ENCODE peak calls at places on chromosomes 16 and 17, in nine cellular contexts. One of them, this sample, is unnamed.

GRCh38 chr17:39123627-39124026 is 27.8 kb downstream of the PLXDC1 start:
- DNase-seq in thoracic aorta: no peak
- DNase-seq in retinal pigment epithelial cell: no peak
- DNase-seq in A549: no peak
- DNase-seq in suprapubic skin: no peak
- DNase-seq in HFFc6: no peak
- DNase-seq in IMR-90: no peak
- DNase-seq in brain microvascular endothelial cell: no peak
- DNase-seq in PC-3: no peak
- DNase-seq in this sample: no peak

GRCh38 chr17:18002171-18002570 is 29.5 kb downstream of the DRC3 start:
- DNase-seq in thoracic aorta: no peak
- DNase-seq in PC-3: no peak
- DNase-seq in A549: no peak
- DNase-seq in suprapubic skin: no peak
- DNase-seq in retinal pigment epithelial cell: no peak
- DNase-seq in IMR-90: peak; percentile 28
- DNase-seq in HFFc6: no peak
- DNase-seq in brain microvascular endothelial cell: no peak
- DNase-seq in this sample: no peak

GRCh38 chr17:42071810-42072209 is 21.4 kb upstream of the C17orf113 start:
- DNase-seq in PC-3: no peak
- DNase-seq in thoracic aorta: no peak
- DNase-seq in HFFc6: no peak
- DNase-seq in IMR-90: no peak
- DNase-seq in A549: no peak
- DNase-seq in retinal pigment epithelial cell: no peak
- DNase-seq in brain microvascular endothelial cell: no peak
- DNase-seq in suprapubic skin: no peak
- DNase-seq in this sample: no peak

GRCh38 chr17:20997711-20998570 is 44.9 kb downstream of the USP22 start:
- DNase-seq in PC-3: no peak
- DNase-seq in IMR-90: no peak
- DNase-seq in A549: no peak
- DNase-seq in retinal pigment epithelial cell: no peak
- DNase-seq in suprapubic skin: peak; percentile 56
- DNase-seq in thoracic aorta: no peak
- DNase-seq in brain microvascular endothelial cell: no peak
- DNase-seq in HFFc6: no peak
- DNase-seq in this sample: no peak

GRCh38 chr17:38864636-38865398 is 5.0 kb upstream of the LASP1 start:
- DNase-seq in A549: no peak
- DNase-seq in thoracic aorta: no peak
- DNase-seq in HFFc6: no peak
- DNase-seq in retinal pigment epithelial cell: no peak
- DNase-seq in PC-3: no peak
- DNase-seq in brain microvascular endothelial cell: peak; percentile 63
- DNase-seq in IMR-90: peak; percentile 54
- DNase-seq in suprapubic skin: no peak
- DNase-seq in this sample: no peak

GRCh38 chr17:43803758-43804157 is 23.5 kb downstream of the CFAP97D1 start:
- DNase-seq in thoracic aorta: no peak
- DNase-seq in brain microvascular endothelial cell: no peak
- DNase-seq in A549: no peak
- DNase-seq in IMR-90: peak; percentile 14
- DNase-seq in PC-3: no peak
- DNase-seq in suprapubic skin: no peak
- DNase-seq in HFFc6: no peak
- DNase-seq in retinal pigment epithelial cell: no peak
- DNase-seq in this sample: no peak

GRCh38 chr16:66273644-66274334 is 92.7 kb upstream of the CDH5 start:
- DNase-seq in thoracic aorta: no peak
- DNase-seq in suprapubic skin: no peak
- DNase-seq in A549: no peak
- DNase-seq in IMR-90: peak; percentile 54
- DNase-seq in retinal pigment epithelial cell: no peak
- DNase-seq in HFFc6: peak; percentile 42
- DNase-seq in brain microvascular endothelial cell: no peak
- DNase-seq in PC-3: peak; percentile 60
- DNase-seq in this sample: no peak

GRCh38 chr16:30946671-30947532 is 2.0 kb upstream of the ORAI3 start:
- DNase-seq in retinal pigment epithelial cell: no peak
- DNase-seq in brain microvascular endothelial cell: no peak
- DNase-seq in thoracic aorta: no peak
- DNase-seq in IMR-90: no peak
- DNase-seq in HFFc6: no peak
- DNase-seq in A549: no peak
- DNase-seq in PC-3: no peak
- DNase-seq in suprapubic skin: no peak
- DNase-seq in this sample: no peak

GRCh38 chr16:88714420-88715302 is 8.4 kb downstream of the CTU2 start:
- DNase-seq in PC-3: no peak
- DNase-seq in brain microvascular endothelial cell: no peak
- DNase-seq in A549: no peak
- DNase-seq in suprapubic skin: no peak
- DNase-seq in HFFc6: no peak
- DNase-seq in IMR-90: no peak
- DNase-seq in retinal pigment epithelial cell: no peak
- DNase-seq in thoracic aorta: no peak
- DNase-seq in this sample: no peak

GRCh38 chr16:19994771-19995170 is 78.9 kb downstream of the GPR139 start:
- DNase-seq in brain microvascular endothelial cell: no peak
- DNase-seq in retinal pigment epithelial cell: no peak
- DNase-seq in A549: no peak
- DNase-seq in HFFc6: no peak
- DNase-seq in suprapubic skin: no peak
- DNase-seq in PC-3: no peak
- DNase-seq in IMR-90: no peak
- DNase-seq in thoracic aorta: no peak
- DNase-seq in this sample: no peak

GRCh38 chr17:63698381-63698885 is 1.5 kb downstream of the LIMD2 start:
- DNase-seq in PC-3: no peak
- DNase-seq in suprapubic skin: no peak
- DNase-seq in thoracic aorta: no peak
- DNase-seq in retinal pigment epithelial cell: no peak
- DNase-seq in IMR-90: no peak
- DNase-seq in brain microvascular endothelial cell: no peak
- DNase-seq in A549: no peak
- DNase-seq in HFFc6: no peak
- DNase-seq in this sample: no peak

GRCh38 chr17:77374170-77374936 is 233.6 kb downstream of the SEC14L1 start:
- DNase-seq in thoracic aorta: no peak
- DNase-seq in retinal pigment epithelial cell: peak; percentile 59
- DNase-seq in brain microvascular endothelial cell: peak; percentile 64
- DNase-seq in PC-3: no peak
- DNase-seq in A549: no peak
- DNase-seq in suprapubic skin: peak; percentile 91
- DNase-seq in IMR-90: peak; percentile 86
- DNase-seq in HFFc6: peak; percentile 83
- DNase-seq in this sample: peak; percentile 78

GRCh38 chr17:77966476-77966875 is 8.0 kb downstream of the TNRC6C start:
- DNase-seq in HFFc6: no peak
- DNase-seq in retinal pigment epithelial cell: no peak
- DNase-seq in suprapubic skin: no peak
- DNase-seq in IMR-90: no peak
- DNase-seq in brain microvascular endothelial cell: no peak
- DNase-seq in thoracic aorta: no peak
- DNase-seq in PC-3: no peak
- DNase-seq in A549: no peak
- DNase-seq in this sample: no peak

GRCh38 chr16:3119701-3120408 is 7.5 kb downstream of the ZNF205 start:
- DNase-seq in IMR-90: no peak
- DNase-seq in thoracic aorta: no peak
- DNase-seq in PC-3: no peak
- DNase-seq in A549: no peak
- DNase-seq in retinal pigment epithelial cell: no peak
- DNase-seq in suprapubic skin: no peak
- DNase-seq in brain microvascular endothelial cell: no peak
- DNase-seq in HFFc6: no peak
- DNase-seq in this sample: no peak

GRCh38 chr16:48366165-48367093 is 18.8 kb downstream of the SIAH1 start:
- DNase-seq in IMR-90: peak; percentile 90
- DNase-seq in brain microvascular endothelial cell: peak; percentile 73
- DNase-seq in PC-3: peak; percentile 60
- DNase-seq in HFFc6: peak; percentile 74
- DNase-seq in suprapubic skin: no peak
- DNase-seq in thoracic aorta: no peak
- DNase-seq in A549: peak; percentile 69
- DNase-seq in retinal pigment epithelial cell: peak; percentile 89
- DNase-seq in this sample: peak; percentile 84

GRCh38 chr16:52283018-52283417 is 263.9 kb downstream of the TOX3 start:
- DNase-seq in PC-3: no peak
- DNase-seq in brain microvascular endothelial cell: no peak
- DNase-seq in IMR-90: peak; percentile 29
- DNase-seq in HFFc6: no peak
- DNase-seq in suprapubic skin: no peak
- DNase-seq in A549: no peak
- DNase-seq in retinal pigment epithelial cell: no peak
- DNase-seq in thoracic aorta: no peak
- DNase-seq in this sample: no peak

GRCh38 chr17:705011-705410 is 9.6 kb downstream of the VPS53 start:
- DNase-seq in A549: no peak
- DNase-seq in IMR-90: no peak
- DNase-seq in HFFc6: no peak
- DNase-seq in brain microvascular endothelial cell: no peak
- DNase-seq in PC-3: no peak
- DNase-seq in retinal pigment epithelial cell: no peak
- DNase-seq in suprapubic skin: no peak
- DNase-seq in thoracic aorta: no peak
- DNase-seq in this sample: no peak

GRCh38 chr16:19645557-19645981 is 72.5 kb downstream of the KNOP1 start:
- DNase-seq in suprapubic skin: peak; percentile 62
- DNase-seq in retinal pigment epithelial cell: no peak
- DNase-seq in IMR-90: peak; percentile 2
- DNase-seq in A549: no peak
- DNase-seq in brain microvascular endothelial cell: peak; percentile 30
- DNase-seq in PC-3: no peak
- DNase-seq in thoracic aorta: no peak
- DNase-seq in HFFc6: no peak
- DNase-seq in this sample: no peak

GRCh38 chr16:54171855-54172537 is 114.6 kb downstream of the IRX3 start:
- DNase-seq in thoracic aorta: no peak
- DNase-seq in retinal pigment epithelial cell: no peak
- DNase-seq in PC-3: peak; percentile 19
- DNase-seq in A549: no peak
- DNase-seq in IMR-90: peak; percentile 65
- DNase-seq in suprapubic skin: no peak
- DNase-seq in HFFc6: peak; percentile 30
- DNase-seq in brain microvascular endothelial cell: peak; percentile 73
- DNase-seq in this sample: peak; percentile 51

GRCh38 chr17:29617481-29618271 is 5.0 kb downstream of the CORO6 start:
- DNase-seq in HFFc6: no peak
- DNase-seq in brain microvascular endothelial cell: peak; percentile 63
- DNase-seq in retinal pigment epithelial cell: no peak
- DNase-seq in IMR-90: peak; percentile 49
- DNase-seq in suprapubic skin: no peak
- DNase-seq in thoracic aorta: no peak
- DNase-seq in A549: peak; percentile 85
- DNase-seq in PC-3: peak; percentile 74
- DNase-seq in this sample: no peak

GRCh38 chr17:29615492-29616299 is 7.0 kb downstream of the CORO6 start:
- DNase-seq in brain microvascular endothelial cell: peak; percentile 68
- DNase-seq in PC-3: peak; percentile 76
- DNase-seq in IMR-90: peak; percentile 55
- DNase-seq in suprapubic skin: peak; percentile 92
- DNase-seq in retinal pigment epithelial cell: peak; percentile 61
- DNase-seq in A549: peak; percentile 74
- DNase-seq in HFFc6: peak; percentile 28
- DNase-seq in thoracic aorta: peak; percentile 43
- DNase-seq in this sample: no peak

GRCh38 chr17:29618272-29619065 is 4.2 kb downstream of the CORO6 start:
- DNase-seq in retinal pigment epithelial cell: no peak
- DNase-seq in A549: no peak
- DNase-seq in brain microvascular endothelial cell: no peak
- DNase-seq in thoracic aorta: no peak
- DNase-seq in HFFc6: no peak
- DNase-seq in PC-3: no peak
- DNase-seq in suprapubic skin: no peak
- DNase-seq in IMR-90: no peak
- DNase-seq in this sample: no peak

GRCh38 chr17:29616300-29617048 is 6.2 kb downstream of the CORO6 start:
- DNase-seq in A549: no peak
- DNase-seq in suprapubic skin: no peak
- DNase-seq in HFFc6: no peak
- DNase-seq in retinal pigment epithelial cell: no peak
- DNase-seq in IMR-90: no peak
- DNase-seq in thoracic aorta: no peak
- DNase-seq in brain microvascular endothelial cell: no peak
- DNase-seq in PC-3: no peak
- DNase-seq in this sample: no peak

GRCh38 chr17:29617125-29617480 is 5.6 kb downstream of the CORO6 start:
- DNase-seq in brain microvascular endothelial cell: peak; percentile 60
- DNase-seq in retinal pigment epithelial cell: peak; percentile 48
- DNase-seq in thoracic aorta: no peak
- DNase-seq in suprapubic skin: peak; percentile 89
- DNase-seq in HFFc6: peak; percentile 52
- DNase-seq in A549: peak; percentile 84
- DNase-seq in PC-3: peak; percentile 81
- DNase-seq in IMR-90: peak; percentile 38
- DNase-seq in this sample: no peak
- TF ChIP-seq CTCF in brain microvascular endothelial cell: peak; percentile 87
- TF ChIP-seq CTCF in retinal pigment epithelial cell: peak; percentile 87
- TF ChIP-seq CTCF in thoracic aorta: peak; percentile 54
- TF ChIP-seq CTCF in suprapubic skin: no peak
- TF ChIP-seq CTCF in HFFc6: peak; percentile 81
- TF ChIP-seq CTCF in A549: peak; percentile 58
- TF ChIP-seq CTCF in PC-3: peak; percentile 81
- TF ChIP-seq CTCF in IMR-90: peak; percentile 42
- TF ChIP-seq CTCF in this sample: peak; percentile 46

GRCh38 chr16:67283039-67283825 is 3.9 kb downstream of the PLEKHG4 start:
- DNase-seq in brain microvascular endothelial cell: peak; percentile 26
- DNase-seq in HFFc6: peak; percentile 8
- DNase-seq in PC-3: peak; percentile 10
- DNase-seq in retinal pigment epithelial cell: no peak
- DNase-seq in IMR-90: peak; percentile 44
- DNase-seq in A549: no peak
- DNase-seq in suprapubic skin: no peak
- DNase-seq in thoracic aorta: no peak
- DNase-seq in this sample: no peak
- TF ChIP-seq CTCF in brain microvascular endothelial cell: peak; percentile 24
- TF ChIP-seq CTCF in HFFc6: peak; percentile 43
- TF ChIP-seq CTCF in PC-3: no peak
- TF ChIP-seq CTCF in retinal pigment epithelial cell: peak; percentile 3
- TF ChIP-seq CTCF in IMR-90: no peak
- TF ChIP-seq CTCF in A549: no peak
- TF ChIP-seq CTCF in suprapubic skin: no peak
- TF ChIP-seq CTCF in thoracic aorta: no peak
- TF ChIP-seq CTCF in this sample: no peak

GRCh38 chr17:50183439-50184001 is 17.7 kb downstream of the SGCA start:
- DNase-seq in suprapubic skin: no peak
- DNase-seq in thoracic aorta: no peak
- DNase-seq in A549: no peak
- DNase-seq in IMR-90: peak; percentile 70
- DNase-seq in retinal pigment epithelial cell: no peak
- DNase-seq in brain microvascular endothelial cell: no peak
- DNase-seq in PC-3: no peak
- DNase-seq in HFFc6: no peak
- DNase-seq in this sample: no peak
- TF ChIP-seq CTCF in suprapubic skin: no peak
- TF ChIP-seq CTCF in thoracic aorta: no peak
- TF ChIP-seq CTCF in A549: no peak
- TF ChIP-seq CTCF in IMR-90: no peak
- TF ChIP-seq CTCF in retinal pigment epithelial cell: no peak
- TF ChIP-seq CTCF in brain microvascular endothelial cell: no peak
- TF ChIP-seq CTCF in PC-3: no peak
- TF ChIP-seq CTCF in HFFc6: no peak
- TF ChIP-seq CTCF in this sample: no peak

GRCh38 chr17:81263371-81264181 is 24.5 kb downstream of the NDUFAF8 start:
- DNase-seq in retinal pigment epithelial cell: no peak
- DNase-seq in HFFc6: no peak
- DNase-seq in IMR-90: no peak
- DNase-seq in thoracic aorta: no peak
- DNase-seq in PC-3: no peak
- DNase-seq in suprapubic skin: no peak
- DNase-seq in A549: no peak
- DNase-seq in brain microvascular endothelial cell: no peak
- DNase-seq in this sample: no peak
- TF ChIP-seq CTCF in retinal pigment epithelial cell: no peak
- TF ChIP-seq CTCF in HFFc6: no peak
- TF ChIP-seq CTCF in IMR-90: no peak
- TF ChIP-seq CTCF in thoracic aorta: no peak
- TF ChIP-seq CTCF in PC-3: no peak
- TF ChIP-seq CTCF in suprapubic skin: no peak
- TF ChIP-seq CTCF in A549: no peak
- TF ChIP-seq CTCF in brain microvascular endothelial cell: no peak
- TF ChIP-seq CTCF in this sample: no peak